ENCODE peak calls at places on chromosomes 12 and 14, in nine cellular contexts. P is NCI-H1092; Y is GM20000; T is iPS DF 6.9; H is frontal cortex; G is stimulated activated CD4-positive, alpha-beta T cell treated with anti-CD3 and anti-CD28 coated beads, Interleukin-4, amount 100 ng/mL, for 48 hours; A is GM04504; R is activated naive CD4-positive, alpha-beta T cell treated with anti-CD3 and anti-CD28 coated beads for 36 hours; U is tibial nerve. M is an unnamed sample.

GRCh38 chr12:108890208-108890607 is 10.3 kb downstream of the DAO start:
- DNase-seq in P (no peak), Y (no peak), T (peak; percentile 47), H (no peak), G (peak; percentile 6), A (no peak), R (peak; percentile 36), U (no peak), M (no peak)

GRCh38 chr14:94573706-94574105 is 7.5 kb upstream of the SERPINA5 start:
- DNase-seq in P (no peak), Y (no peak), T (no peak), H (no peak), G (no peak), A (no peak), R (no peak), U (no peak), M (no peak)

GRCh38 chr14:53683229-53683628 is 273.4 kb downstream of the BMP4 start:
- DNase-seq in P (no peak), Y (no peak), T (no peak), H (no peak), G (no peak), A (no peak), R (no peak), U (no peak), M (no peak)

GRCh38 chr12:53324113-53324778 is 2.8 kb upstream of the AAAS start:
- DNase-seq in P (no peak), Y (peak; percentile 79), T (no peak), H (no peak), G (peak; percentile 36), A (no peak), R (peak; percentile 72), U (no peak), M (no peak)

GRCh38 chr12:80200414-80200813 is 101.1 kb downstream of the OTOGL start:
- DNase-seq in P (no peak), Y (no peak), T (no peak), H (no peak), G (no peak), A (no peak), R (no peak), U (no peak), M (no peak)

GRCh38 chr12:41661141-41661540 is 473.0 kb downstream of the PDZRN4 start:
- DNase-seq in P (no peak), Y (no peak), T (no peak), H (no peak), G (no peak), A (no peak), R (no peak), U (no peak), M (no peak)

GRCh38 chr12:78584695-78585094 is 279.9 kb upstream of the SYT1 start:
- DNase-seq in P (no peak), Y (no peak), T (peak; percentile 55), H (no peak), G (no peak), A (no peak), R (no peak), U (no peak), M (no peak)

GRCh38 chr12:19151298-19151697 is 21.8 kb downstream of the PLEKHA5 start:
- DNase-seq in P (no peak), Y (no peak), T (no peak), H (no peak), G (no peak), A (no peak), R (no peak), U (no peak), M (no peak)

GRCh38 chr12:117699118-117699517 is 269.7 kb downstream of the KSR2 start:
- DNase-seq in P (no peak), Y (no peak), T (no peak), H (no peak), G (no peak), A (no peak), R (no peak), U (no peak), M (no peak)